ENCODE peak calls at places on chromosomes 6 and 20, in seven cellular contexts. T is transverse colon, D is testis, M is prostate gland, S is suprapubic skin, U is IMR-90, B is esophagus squamous epithelium. A is an unnamed sample.
A peak's percentile ranks its signal among the peaks of the same experiment; 100 is the strongest.

GRCh38 chr20:51734876-51735499 is 33.2 kb downstream of the ATP9A start:
- DNase-seq in T (no peak), D (no peak), M (no peak), S (no peak), U (no peak), B (no peak), A (no peak)

GRCh38 chr20:8473459-8473858 is 341.4 kb downstream of the PLCB1 start:
- DNase-seq in T (no peak), D (no peak), M (no peak), S (no peak), U (peak; percentile 60), B (no peak), A (no peak)

GRCh38 chr6:24454452-24454851 is 34.9 kb downstream of the GPLD1 start:
- DNase-seq in T (no peak), D (no peak), M (no peak), S (no peak), U (no peak), B (no peak), A (no peak)

GRCh38 chr6:52493669-52494068 is 73.5 kb downstream of the EFHC1 start:
- DNase-seq in T (no peak), D (no peak), M (no peak), S (no peak), U (peak; percentile 33), B (no peak), A (no peak)

GRCh38 chr6:72950114-72950860 is 275.0 kb downstream of the KHDC1L start:
- DNase-seq in T (no peak), D (no peak), M (no peak), S (no peak), U (peak; percentile 89), B (no peak), A (no peak)

GRCh38 chr6:167443098-167443680 is 118.3 kb downstream of the TTLL2 start:
- DNase-seq in T (no peak), D (no peak), M (no peak), S (no peak), U (no peak), B (no peak), A (no peak)

GRCh38 chr6:165743366-165743898 is 80.4 kb upstream of the PDE10A start:
- DNase-seq in T (no peak), D (no peak), M (no peak), S (no peak), U (no peak), B (no peak), A (no peak)

GRCh38 chr6:56058636-56059035 is 183.2 kb upstream of the BMP5 start:
- DNase-seq in T (no peak), D (no peak), M (no peak), S (no peak), U (no peak), B (no peak), A (no peak)

GRCh38 chr20:62112368-62112767 is 9.9 kb upstream of the LSM14B start:
- DNase-seq in T (no peak), D (no peak), M (no peak), S (no peak), U (no peak), B (no peak), A (no peak)

GRCh38 chr6:166614171-166614583 is 12.9 kb downstream of the RPS6KA2 start:
- DNase-seq in T (no peak), D (no peak), M (no peak), S (no peak), U (no peak), B (no peak), A (no peak)

GRCh38 chr6:159169193-159169555 is at the start of gene FNDC1:
- DNase-seq in T (peak; percentile 22), D (peak; percentile 49), M (no peak), S (no peak), U (no peak), B (no peak), A (no peak)

GRCh38 chr6:170152989-170153388 is 137.9 kb downstream of the DLL1 start:
- DNase-seq in T (peak; percentile 63), D (no peak), M (peak; percentile 79), S (peak; percentile 60), U (no peak), B (no peak), A (peak; percentile 77)

GRCh38 chr20:58597021-58597940 is 53.8 kb upstream of the STX16 start:
- DNase-seq in T (peak; percentile 28), D (peak; percentile 49), M (no peak), S (no peak), U (no peak), B (no peak), A (no peak)

GRCh38 chr20:44644384-44645131 is 6.9 kb downstream of the ADA start:
- DNase-seq in T (no peak), D (no peak), M (no peak), S (no peak), U (no peak), B (no peak), A (no peak)

GRCh38 chr6:142804490-142804889 is 140.5 kb downstream of the HIVEP2 start:
- DNase-seq in T (no peak), D (no peak), M (no peak), S (no peak), U (no peak), B (no peak), A (no peak)

GRCh38 chr20:36917240-36917639 is 34.3 kb downstream of the SAMHD1 start:
- DNase-seq in T (no peak), D (no peak), M (no peak), S (no peak), U (no peak), B (no peak), A (no peak)

GRCh38 chr6:45791181-45791580 is 224.5 kb downstream of the CLIC5 start:
- DNase-seq in T (no peak), D (no peak), M (no peak), S (no peak), U (peak; percentile 21), B (no peak), A (no peak)

GRCh38 chr6:3986241-3986640 is 92.7 kb downstream of the FAM217A start:
- DNase-seq in T (no peak), D (no peak), M (no peak), S (no peak), U (no peak), B (no peak), A (no peak)

GRCh38 chr6:1947922-1948321 is 297.5 kb downstream of the GMDS start:
- DNase-seq in T (no peak), D (no peak), M (no peak), S (no peak), U (no peak), B (no peak), A (no peak)
- TF ChIP-seq POLR2A in T (no peak), D (no peak), M (no peak), S (no peak), U (no peak), B (no peak), A (no peak)

DNA sequence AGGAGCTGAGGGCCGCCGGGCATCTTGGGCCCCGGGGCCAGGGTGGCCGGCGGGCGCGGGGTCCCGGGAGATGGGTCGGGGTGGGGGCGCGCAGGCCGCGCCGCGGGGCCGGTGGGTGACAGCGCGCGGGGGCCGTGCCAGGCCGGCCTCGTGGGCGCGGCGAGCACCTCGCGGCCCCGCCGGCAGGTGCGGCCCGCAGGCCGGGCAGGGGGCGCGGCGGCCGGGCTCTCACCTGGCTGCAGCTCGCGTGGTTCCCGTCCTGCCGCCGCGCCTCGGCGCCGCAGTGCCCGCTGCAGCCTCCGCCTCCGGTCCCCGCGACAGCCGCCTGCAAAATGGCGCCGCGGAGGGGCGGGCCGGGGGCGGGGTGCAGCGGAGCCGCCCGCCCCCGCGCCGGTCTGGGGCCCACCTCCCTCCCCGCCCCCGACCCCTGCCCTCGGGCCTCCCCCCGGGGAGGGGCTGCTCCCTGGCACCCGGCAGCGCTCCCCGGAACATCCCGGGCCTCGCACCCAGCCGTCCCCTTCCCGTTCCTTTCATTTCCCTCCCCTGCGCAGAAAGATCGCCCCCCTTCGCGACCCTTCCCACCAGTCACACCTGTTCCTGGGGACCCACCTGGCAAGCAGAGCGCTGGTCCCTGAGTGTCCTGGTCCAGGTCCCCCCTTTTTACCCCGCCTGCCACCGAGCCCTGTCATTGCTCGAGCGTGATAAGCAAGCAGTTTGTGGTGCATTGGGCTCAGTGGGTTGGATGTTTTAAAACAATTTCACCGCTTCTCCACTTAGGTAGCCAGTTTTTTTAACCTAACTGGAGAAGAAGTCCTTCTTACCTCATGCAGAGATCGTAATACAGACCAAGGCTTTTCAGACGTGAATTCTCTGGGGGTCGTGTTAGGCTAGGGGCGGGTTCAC is at the start of gene SLC23A2:
- DNase-seq in T (peak; percentile 51), D (peak; percentile 42), M (peak; percentile 14), S (peak; percentile 66), U (no peak), B (no peak), A (peak; percentile 49)
- TF ChIP-seq POLR2A in T (no peak), D (no peak), M (no peak), S (no peak), U (no peak), B (peak; percentile 32), A (no peak)

GRCh38 chr6:27834879-27835549 is 77.2 kb downstream of the OR2B2 start:
- DNase-seq in T (no peak), D (no peak), M (no peak), S (no peak), U (no peak), B (no peak), A (no peak)

GRCh38 chr6:27836080-27836782 is 76.0 kb downstream of the OR2B2 start:
- DNase-seq in T (no peak), D (no peak), M (no peak), S (no peak), U (no peak), B (no peak), A (no peak)

GRCh38 chr6:27836783-27837635 is 75.2 kb downstream of the OR2B2 start:
- DNase-seq in T (peak; percentile 72), D (peak; percentile 83), M (peak; percentile 73), S (no peak), U (peak; percentile 87), B (no peak), A (peak; percentile 57)

GRCh38 chr6:27837636-27838512 is 74.3 kb downstream of the OR2B2 start:
- DNase-seq in T (peak; percentile 87), D (peak; percentile 91), M (peak; percentile 91), S (peak; percentile 86), U (peak; percentile 100), B (peak; percentile 42), A (peak; percentile 82)

GRCh38 chr6:27834384-27834783 is 77.8 kb downstream of the OR2B2 start:
- DNase-seq in T (no peak), D (no peak), M (no peak), S (no peak), U (no peak), B (no peak), A (no peak)
- TF ChIP-seq POLR2A in T (no peak), D (no peak), M (no peak), S (no peak), U (no peak), B (no peak), A (no peak)

GRCh38 chr20:3043381-3043780 is at the start of gene GNRH2:
- DNase-seq in T (no peak), D (no peak), M (no peak), S (no peak), U (no peak), B (no peak), A (no peak)

GRCh38 chr20:3044336-3044965 is 1.0 kb downstream of the GNRH2 start:
- DNase-seq in T (no peak), D (no peak), M (no peak), S (no peak), U (no peak), B (no peak), A (no peak)

GRCh38 chr20:3046677-3047462 is 1.0 kb downstream of the MRPS26 start:
- DNase-seq in T (no peak), D (no peak), M (peak; percentile 24), S (no peak), U (no peak), B (no peak), A (no peak)

GRCh38 chr20:3045816-3046676 is at the start of gene MRPS26:
- DNase-seq in T (peak; percentile 93), D (peak; percentile 94), M (peak; percentile 90), S (peak; percentile 91), U (peak; percentile 81), B (peak; percentile 28), A (peak; percentile 95)

GRCh38 chr20:3045042-3045815 is 623 bp upstream of the MRPS26 start:
- DNase-seq in T (peak; percentile 86), D (peak; percentile 78), M (peak; percentile 74), S (peak; percentile 90), U (peak; percentile 86), B (peak; percentile 44), A (peak; percentile 85)
- TF ChIP-seq POLR2A in T (no peak), D (no peak), M (no peak), S (no peak), U (no peak), B (no peak), A (no peak)